ENCODE peak calls at places on chromosomes 4 and X, in five cellular contexts. R is heart right ventricle; O is cardiac muscle cell; D is uterus; K is CD4-positive, alpha-beta memory T cell. T is an unnamed sample.

GRCh38 chrX:1159515-1159914 is 52.9 kb downstream of the CRLF2 start:
- DNase-seq in R (no peak), O (no peak), D (no peak), K (no peak), T (no peak)

GRCh38 chrX:136251042-136251991 is at the start of gene MAP7D3:
- DNase-seq in R (peak; percentile 51), O (peak; percentile 56), D (peak; percentile 65), K (peak; percentile 75), T (peak; percentile 64)

GRCh38 chr4:105896984-105897760 is 1.9 kb downstream of the NPNT start:
- DNase-seq in R (no peak), O (no peak), D (no peak), K (no peak), T (no peak)

GRCh38 chr4:7294176-7294756 is 101.9 kb downstream of the SORCS2 start:
- DNase-seq in R (no peak), O (no peak), D (no peak), K (no peak), T (no peak)

GRCh38 chr4:35725131-35725530 is 519.2 kb downstream of the ARAP2 start:
- DNase-seq in R (no peak), O (no peak), D (no peak), K (no peak), T (no peak)

GRCh38 chr4:8409271-8410065 is 31.1 kb downstream of the ACOX3 start:
- DNase-seq in R (peak; percentile 47), O (peak; percentile 21), D (peak; percentile 50), K (peak; percentile 71), T (peak; percentile 74)

GRCh38 chr4:85747871-85748491 is 273.0 kb downstream of the ARHGAP24 start:
- DNase-seq in R (peak; percentile 62), O (peak; percentile 92), D (no peak), K (peak; percentile 0), T (no peak)

GRCh38 chr4:139887962-139888735 is 222.5 kb downstream of the MGST2 start:
- DNase-seq in R (no peak), O (no peak), D (no peak), K (no peak), T (no peak)

DNA sequence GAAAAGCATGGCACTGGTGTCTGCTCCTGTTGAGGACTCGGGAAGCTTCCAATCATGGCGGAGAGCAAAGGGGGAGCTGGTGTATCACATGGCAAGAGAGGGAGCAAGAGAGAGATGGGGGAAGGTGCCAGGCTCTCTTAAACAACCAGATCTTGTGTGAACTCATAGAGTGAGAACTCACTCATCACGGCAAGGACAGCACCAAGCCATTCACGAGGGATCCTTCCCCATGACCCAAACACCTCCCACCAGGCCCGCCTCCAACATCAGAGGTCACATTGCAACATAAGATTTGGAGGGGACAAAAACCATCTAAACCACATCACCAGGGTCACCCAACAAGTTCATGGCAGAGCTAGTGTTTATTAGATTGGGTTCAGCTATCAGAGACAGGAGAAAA is 218.7 kb upstream of the BCOR start:
- DNase-seq in R (no peak), O (no peak), D (no peak), K (no peak), T (no peak)
- H3K9me3 ChIP-seq in R (no peaks in the 10 kb centered on the region), O (no peaks in the 10 kb centered on the region), D (no peaks in the 10 kb centered on the region), K (no peaks in the 10 kb centered on the region), T (no peaks in the 10 kb centered on the region)

DNA sequence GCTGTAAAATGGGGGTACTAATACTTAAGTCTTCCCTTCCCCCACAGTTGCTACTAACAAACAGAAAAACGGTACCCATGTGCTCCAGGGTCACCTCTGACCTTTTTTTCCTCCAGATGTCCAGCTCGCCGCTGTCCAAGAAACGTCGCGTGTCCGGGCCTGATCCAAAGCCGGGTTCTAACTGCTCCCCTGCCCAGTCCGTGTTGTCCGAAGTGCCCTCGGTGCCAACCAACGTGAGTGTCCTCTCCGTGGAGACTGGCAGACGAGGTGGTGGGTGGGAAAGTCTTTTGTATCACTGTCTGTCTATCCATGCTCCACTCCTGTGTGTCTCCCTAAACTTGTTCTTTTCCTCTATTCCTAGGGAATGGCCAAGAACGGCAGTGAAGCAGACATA is 5.1 kb downstream of the UBA1 start:
- DNase-seq in R (no peak), O (no peak), D (no peak), K (no peak), T (no peak)
- H3K36me3 ChIP-seq in R (peaks cover 9% of the 10 kb centered on the region), O (peaks cover 51% of the 10 kb centered on the region), D (no peaks in the 10 kb centered on the region), K (peaks cover 49% of the 10 kb centered on the region), T (peaks cover 76% of the 10 kb centered on the region)

GRCh38 chrX:62928906-62929305 is 422.2 kb downstream of the SPIN4 start:
- DNase-seq in R (no peak), O (no peak), D (no peak), K (no peak), T (no peak)
- H3K9me3 ChIP-seq in R (no peaks in the 10 kb centered on the region), O (peaks cover 3% of the 10 kb centered on the region), D (no peaks in the 10 kb centered on the region), K (no peaks in the 10 kb centered on the region), T (no peaks in the 10 kb centered on the region)

GRCh38 chr4:2928242-2929155 is 34.7 kb downstream of the NOP14 start:
- DNase-seq in R (no peak), O (no peak), D (peak; percentile 9), K (no peak), T (no peak)
- H3K36me3 ChIP-seq in R (no peaks in the 10 kb centered on the region), O (peaks cover 29% of the 10 kb centered on the region), D (no peaks in the 10 kb centered on the region), K (peaks cover 67% of the 10 kb centered on the region), T (peaks cover 9% of the 10 kb centered on the region)

GRCh38 chrX:152884171-152884570 is 13.7 kb upstream of the ZNF185 start:
- DNase-seq in R (no peak), O (no peak), D (no peak), K (no peak), T (no peak)

GRCh38 chrX:152886716-152887115 is 11.2 kb upstream of the ZNF185 start:
- DNase-seq in R (no peak), O (no peak), D (no peak), K (no peak), T (no peak)

GRCh38 chrX:152878976-152879755 is 18.7 kb upstream of the ZNF185 start:
- DNase-seq in R (no peak), O (no peak), D (no peak), K (no peak), T (no peak)

GRCh38 chrX:152876931-152877840 is 20.7 kb upstream of the ZNF185 start:
- DNase-seq in R (no peak), O (no peak), D (no peak), K (no peak), T (no peak)

GRCh38 chrX:152881289-152881688 is 16.6 kb upstream of the ZNF185 start:
- DNase-seq in R (no peak), O (no peak), D (no peak), K (no peak), T (no peak)
- H3K9me3 ChIP-seq in R (no peaks in the 10 kb centered on the region), O (no peaks in the 10 kb centered on the region), D (no peaks in the 10 kb centered on the region), K (no peaks in the 10 kb centered on the region), T (no peaks in the 10 kb centered on the region)

GRCh38 chrX:119635179-119635578 is 29.0 kb upstream of the NKRF start:
- DNase-seq in R (no peak), O (no peak), D (no peak), K (no peak), T (no peak)
- H3K36me3 ChIP-seq in R (no peaks in the 10 kb centered on the region), O (peaks cover 4% of the 10 kb centered on the region), D (no peaks in the 10 kb centered on the region), K (peaks cover 40% of the 10 kb centered on the region), T (no peaks in the 10 kb centered on the region)

GRCh38 chr4:1251773-1252066 is 2.8 kb upstream of the CTBP1 start:
- DNase-seq in R (no peak), O (no peak), D (no peak), K (no peak), T (no peak)
- H3K9me3 ChIP-seq in R (no peaks in the 10 kb centered on the region), O (no peaks in the 10 kb centered on the region), D (no peaks in the 10 kb centered on the region), K (no peaks in the 10 kb centered on the region), T (no peaks in the 10 kb centered on the region)